ENCODE peak calls at places on chromosomes 11 and 22, in six cellular contexts. I is GM12878, N is A549, R is endothelial cell of umbilical vein, P is K562, J is HepG2. K is an unnamed sample.

GRCh38 chr11:66649903-66650302 is 11.4 kb downstream of the RBM4 start:
- DNase-seq in P (no peak), R (no peak), I (no peak), N (no peak), J (peak), K (no peak)

GRCh38 chr11:118619444-118620205 is 12.2 kb downstream of the PHLDB1 start:
- DNase-seq in J (no peak), P (no peak), I (no peak), N (no peak), R (peak), K (peak)

GRCh38 chr11:69449320-69450063 is 32.0 kb upstream of the LINC01488 start:
- DNase-seq in J (peak), I (no peak), R (peak), N (no peak), P (peak), K (peak)

GRCh38 chr22:48098243-48098935 is 1335.9 kb downstream of the TBC1D22A start:
- DNase-seq in I (peak), P (no peak), J (no peak), N (no peak), R (no peak), K (peak)

GRCh38 chr11:74443071-74443864 is 24.1 kb downstream of the KCNE3 start:
- DNase-seq in I (no peak), J (peak), P (no peak), R (peak), N (peak), K (no peak)

GRCh38 chr11:25159341-25159740 is 662.5 kb downstream of the LUZP2 start:
- DNase-seq in R (no peak), I (no peak), N (no peak), P (no peak), J (no peak), K (no peak)

GRCh38 chr11:124602193-124602592 is 9.0 kb upstream of the PANX3 start:
- DNase-seq in N (no peak), P (no peak), J (no peak), R (no peak), I (no peak), K (no peak)

GRCh38 chr11:12671378-12671777 is 2.8 kb upstream of the TEAD1 start:
- DNase-seq in I (no peak), N (no peak), J (no peak), R (no peak), P (no peak), K (no peak)

GRCh38 chr22:36364255-36365019 is 23.3 kb downstream of the MYH9 start:
- DNase-seq in N (no peak), R (no peak), I (no peak), P (no peak), J (no peak), K (no peak)

GRCh38 chr11:124108158-124108557 is 7.1 kb upstream of the VWA5A start:
- DNase-seq in P (peak), J (peak), N (no peak), R (peak), I (no peak), K (peak)

GRCh38 chr11:62340269-62340901 is 3.1 kb downstream of the ASRGL1 start:
- DNase-seq in R (peak), I (peak), N (peak), P (peak), J (peak), K (peak)

GRCh38 chr11:67996622-67997459 is 7.1 kb downstream of the UNC93B1 start:
- DNase-seq in R (peak), J (no peak), I (no peak), N (no peak), P (peak), K (peak)

GRCh38 chr11:74048993-74049392 is 40.1 kb upstream of the UCP3 start:
- DNase-seq in R (no peak), P (no peak), I (no peak), N (no peak), J (no peak), K (no peak)

GRCh38 chr11:78930810-78931209 is 356.1 kb upstream of the NARS2 start:
- DNase-seq in N (no peak), R (no peak), J (no peak), I (no peak), P (no peak), K (no peak)

GRCh38 chr11:33471541-33471940 is 214.4 kb downstream of the HIPK3 start:
- DNase-seq in N (no peak), P (no peak), R (no peak), I (no peak), J (no peak), K (no peak)

GRCh38 chr11:10376061-10376460 is 71.2 kb downstream of the ADM start:
- DNase-seq in N (no peak), J (no peak), P (no peak), R (no peak), I (no peak), K (no peak)

GRCh38 chr11:289706-290620 is 1.0 kb downstream of the PGGHG start:
- DNase-seq in R (no peak), N (no peak), P (no peak), J (no peak), I (no peak), K (no peak)

GRCh38 chr11:122276221-122276620 is 160.2 kb upstream of the BLID start:
- DNase-seq in R (no peak), J (no peak), I (no peak), P (no peak), N (no peak), K (no peak)

GRCh38 chr11:64229090-64229958 is 1.0 kb upstream of the DNAJC4 start:
- DNase-seq in P (no peak), N (no peak), R (no peak), I (no peak), J (no peak), K (no peak)
- TF ChIP-seq MYC in P (no peak), N (no peak), R (no peak), I (no peak), J (no peak), K (no peak)

GRCh38 chr22:29795663-29796062 is 28.5 kb downstream of the UQCR10 start:
- DNase-seq in I (no peak), J (no peak), R (no peak), N (no peak), P (no peak), K (no peak)
- H3K4me3 ChIP-seq in I (no peak), J (no peak), R (no peak), N (no peak), P (no peak), K (no peak)

DNA sequence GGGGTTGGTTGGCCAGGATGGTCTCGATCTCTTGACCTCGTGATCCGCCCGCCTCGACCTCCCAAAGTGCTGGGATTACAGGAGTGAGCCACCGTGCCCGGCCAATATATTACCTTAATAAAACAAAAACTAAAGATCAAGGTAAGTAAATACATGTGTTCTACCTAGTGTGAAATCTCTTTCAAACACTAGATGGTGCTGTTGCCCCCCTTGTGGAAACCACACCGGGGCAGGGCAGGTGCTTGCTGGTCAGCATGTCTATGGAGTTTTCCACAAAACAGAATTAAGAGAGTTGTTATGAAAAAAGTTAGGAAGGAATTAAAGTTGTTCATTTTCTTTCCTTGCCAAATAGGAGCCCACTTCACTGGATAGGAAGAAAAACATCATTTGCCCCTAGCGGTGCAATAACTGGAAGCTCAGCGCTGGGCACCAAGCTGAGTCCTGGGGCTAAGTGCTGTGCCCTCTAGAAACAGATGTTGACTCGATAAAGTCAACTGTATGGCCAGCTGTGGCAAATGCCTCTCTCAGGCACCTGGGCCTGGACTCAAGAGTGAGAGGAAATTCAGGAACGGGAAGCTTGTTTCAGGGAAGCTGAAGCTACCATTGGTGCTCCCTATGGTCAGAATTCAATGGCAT is 6.3 kb upstream of the KCNJ5 start:
- DNase-seq in J (peak), N (peak), R (peak), P (peak), I (no peak), K (peak)
- TF ChIP-seq MYC in J (no peak), N (no peak), R (no peak), P (no peak), I (no peak), K (peak)

DNA sequence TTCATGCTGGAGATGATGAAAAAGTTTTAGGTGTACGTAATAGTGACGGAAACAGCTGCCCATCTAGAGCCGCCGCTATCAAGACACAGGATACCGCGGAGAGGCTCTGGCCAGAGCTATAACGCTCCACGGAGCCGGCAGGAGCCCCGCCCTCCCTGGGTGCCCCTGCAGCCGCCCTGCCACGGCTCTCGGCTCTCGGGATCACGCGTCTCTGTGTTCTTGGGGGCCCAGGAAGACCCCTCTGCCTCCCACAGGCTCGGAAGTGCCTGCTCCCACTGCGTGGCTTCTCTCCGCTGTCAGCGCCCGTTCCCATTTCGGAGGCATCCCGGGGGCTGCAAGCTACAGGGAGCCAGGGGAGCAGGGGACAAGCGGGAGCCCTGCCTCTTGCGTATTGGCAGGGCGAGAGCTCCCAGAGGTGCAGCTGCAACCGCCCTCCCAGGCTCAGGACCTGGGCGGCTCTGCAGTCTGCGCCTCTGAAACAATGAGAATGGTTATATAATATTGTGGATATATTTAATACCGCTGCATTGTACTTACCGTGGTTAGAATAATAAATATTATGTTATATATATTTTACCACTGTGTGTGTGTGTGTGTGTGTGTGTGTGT is 13.7 kb downstream of the GLYATL2 start:
- DNase-seq in J (no peak), P (no peak), R (no peak), N (no peak), I (no peak), K (no peak)
- H3K4me3 ChIP-seq in J (no peak), P (no peak), R (no peak), N (no peak), I (no peak), K (no peak)

GRCh38 chr11:85699957-85700741 is 14.2 kb upstream of the CCDC89 start:
- DNase-seq in I (no peak), R (no peak), P (no peak), J (no peak), N (no peak), K (no peak)
- TF ChIP-seq MYC in I (no peak), R (no peak), P (no peak), J (no peak), N (no peak), K (no peak)

K was measured in NB4.